ENCODE peak calls at places on chromosome X, in seven cellular contexts. B, K, J, F, A, Y and W are unnamed samples.

GRCh38 chrX:1493317-1493856 is 40.7 kb upstream of the ASMTL start:
- DNase-seq in B (no peak), K (no peak), J (no peak), F (no peak), A (no peak), Y (no peak), W (no peak)

GRCh38 chrX:133794151-133794550 is 191.2 kb downstream of the GPC3 start:
- DNase-seq in B (no peak), K (no peak), J (no peak), F (peak; percentile 7), A (no peak), Y (no peak), W (no peak)

GRCh38 chrX:28133763-28134162 is 152.5 kb upstream of the DCAF8L1 start:
- DNase-seq in B (no peak), K (no peak), J (no peak), F (no peak), A (no peak), Y (no peak), W (no peak)

GRCh38 chrX:147602297-147602696 is 309.4 kb upstream of the FMR1 start:
- DNase-seq in B (no peak), K (peak; percentile 8), J (no peak), F (peak; percentile 3), A (no peak), Y (no peak), W (no peak)

GRCh38 chrX:30217465-30217864 is 2.1 kb downstream of the MAGEB2 start:
- DNase-seq in B (no peak), K (no peak), J (no peak), F (no peak), A (no peak), Y (no peak), W (no peak)

GRCh38 chrX:141469469-141469868 is 115.1 kb downstream of the SPANXA1 start:
- DNase-seq in B (no peak), K (peak; percentile 77), J (no peak), F (no peak), A (no peak), Y (peak; percentile 8), W (no peak)

GRCh38 chrX:48107717-48108116 is 22.7 kb upstream of the SPACA5B start:
- DNase-seq in B (no peak), K (no peak), J (no peak), F (no peak), A (no peak), Y (no peak), W (no peak)

GRCh38 chrX:149374751-149375150 is 130.4 kb downstream of the IDS start:
- DNase-seq in B (no peak), K (peak; percentile 10), J (no peak), F (no peak), A (no peak), Y (no peak), W (no peak)

GRCh38 chrX:75155830-75156525 is at the start of gene ABCB7:
- DNase-seq in B (no peak), K (peak; percentile 75), J (peak; percentile 55), F (peak; percentile 82), A (peak; percentile 66), Y (peak; percentile 83), W (peak; percentile 59)

GRCh38 chrX:151985955-151986354 is 11.5 kb upstream of the GABRE start:
- DNase-seq in B (no peak), K (no peak), J (peak; percentile 56), F (no peak), A (no peak), Y (peak; percentile 63), W (peak; percentile 31)

GRCh38 chrX:18428006-18428405 is 2.6 kb downstream of the CDKL5 start:
- DNase-seq in B (no peak), K (no peak), J (no peak), F (no peak), A (no peak), Y (no peak), W (no peak)

GRCh38 chrX:42934020-42934701 is 156.2 kb upstream of the PPP1R2C start:
- DNase-seq in B (no peak), K (no peak), J (no peak), F (no peak), A (no peak), Y (no peak), W (no peak)

GRCh38 chrX:46979340-46979739 is 67.1 kb downstream of the JADE3 start:
- DNase-seq in B (no peak), K (peak; percentile 71), J (no peak), F (no peak), A (no peak), Y (peak; percentile 78), W (no peak)

GRCh38 chrX:112058255-112058654 is 24.3 kb downstream of the TRPC5 start:
- DNase-seq in B (no peak), K (no peak), J (no peak), F (no peak), A (no peak), Y (peak; percentile 70), W (no peak)

GRCh38 chrX:15758140-15758539 is 20.1 kb downstream of the CA5B start:
- DNase-seq in B (no peak), K (no peak), J (no peak), F (no peak), A (no peak), Y (no peak), W (no peak)

GRCh38 chrX:123833387-123833786 is 26.5 kb upstream of the XIAP start:
- DNase-seq in B (no peak), K (peak; percentile 83), J (peak; percentile 45), F (peak; percentile 38), A (peak; percentile 61), Y (peak; percentile 67), W (peak; percentile 13)

GRCh38 chrX:142244568-142244967 is 39.5 kb upstream of the MAGEC2 start:
- DNase-seq in B (no peak), K (no peak), J (no peak), F (no peak), A (no peak), Y (no peak), W (no peak)

GRCh38 chrX:23228950-23229448 is 105.7 kb upstream of the PTCHD1 start:
- DNase-seq in B (no peak), K (no peak), J (no peak), F (no peak), A (no peak), Y (no peak), W (no peak)

GRCh38 chrX:100685997-100686305 is 42.0 kb downstream of the SRPX2 start:
- DNase-seq in B (no peak), K (no peak), J (no peak), F (no peak), A (no peak), Y (no peak), W (no peak)

GRCh38 chrX:46840946-46841740 is 4.3 kb downstream of the RP2 start:
- DNase-seq in B (no peak), K (no peak), J (no peak), F (no peak), A (no peak), Y (peak; percentile 40), W (peak; percentile 58)

GRCh38 chrX:120791013-120791643 is 84.5 kb downstream of the CT47B1 start:
- DNase-seq in B (no peak), K (peak; percentile 79), J (peak; percentile 33), F (no peak), A (no peak), Y (peak; percentile 79), W (peak; percentile 69)

GRCh38 chrX:69503228-69503834 is 795 bp upstream of the NALF2 start:
- DNase-seq in B (no peak), K (no peak), J (no peak), F (no peak), A (peak; percentile 68), Y (no peak), W (no peak)

GRCh38 chrX:318739-319578 is at the start of gene GTPBP6:
- DNase-seq in B (peak; percentile 100), K (peak; percentile 97), J (peak; percentile 99), F (peak; percentile 100), A (peak; percentile 99), Y (peak; percentile 100), W (peak; percentile 99)

GRCh38 chrX:317424-318067 is 1.1 kb downstream of the GTPBP6 start:
- DNase-seq in B (no peak), K (no peak), J (no peak), F (no peak), A (no peak), Y (no peak), W (no peak)

GRCh38 chrX:318068-318738 is 393 bp downstream of the GTPBP6 start:
- DNase-seq in B (peak; percentile 100), K (peak; percentile 96), J (peak; percentile 99), F (peak; percentile 100), A (peak; percentile 99), Y (peak; percentile 100), W (peak; percentile 96)

GRCh38 chrX:319579-320125 is 1.1 kb upstream of the GTPBP6 start:
- DNase-seq in B (peak; percentile 66), K (no peak), J (peak; percentile 37), F (peak; percentile 35), A (no peak), Y (peak; percentile 16), W (no peak)

GRCh38 chrX:320126-320783 is 1.7 kb upstream of the GTPBP6 start:
- DNase-seq in B (peak; percentile 69), K (peak; percentile 19), J (peak; percentile 39), F (peak; percentile 43), A (peak; percentile 13), Y (peak; percentile 43), W (no peak)
- H3K9me3 ChIP-seq in B (no peaks in the 10 kb centered on the region), K (no peaks in the 10 kb centered on the region), J (no peaks in the 10 kb centered on the region), F (no peaks in the 10 kb centered on the region), A (no peaks in the 10 kb centered on the region), Y (no peaks in the 10 kb centered on the region), W (no peaks in the 10 kb centered on the region)

GRCh38 chrX:41339148-41339547 is 5.2 kb downstream of the DDX3X start:
- DNase-seq in B (no peak), K (no peak), J (no peak), F (no peak), A (no peak), Y (peak; percentile 31), W (no peak)
- H3K4me3 ChIP-seq in B (no peak overlapping the region), K (no peak overlapping the region), J (no peak overlapping the region), F (no peak overlapping the region), A (no peak overlapping the region), Y (peak overlapping the region; percentile 31), W (no peak overlapping the region)

GRCh38 chrX:129980043-129980442 is 2.4 kb upstream of the BCORL1 start:
- DNase-seq in B (no peak), K (no peak), J (no peak), F (peak; percentile 48), A (peak; percentile 30), Y (no peak), W (no peak)

GRCh38 chrX:129981207-129981553 is 1.3 kb upstream of the BCORL1 start:
- DNase-seq in B (no peak), K (no peak), J (no peak), F (no peak), A (no peak), Y (no peak), W (no peak)

GRCh38 chrX:129979207-129979920 is 3.1 kb upstream of the BCORL1 start:
- DNase-seq in B (no peak), K (no peak), J (no peak), F (peak; percentile 51), A (peak; percentile 17), Y (no peak), W (no peak)

GRCh38 chrX:129981752-129982299 is 609 bp upstream of the BCORL1 start:
- DNase-seq in B (no peak), K (no peak), J (no peak), F (no peak), A (no peak), Y (no peak), W (no peak)

GRCh38 chrX:129980540-129981206 is 1.8 kb upstream of the BCORL1 start:
- DNase-seq in B (no peak), K (peak; percentile 15), J (no peak), F (peak; percentile 75), A (peak; percentile 42), Y (peak; percentile 54), W (peak; percentile 57)
- H3K27me3 ChIP-seq in B (no peaks in the 10 kb centered on the region), K (no peaks in the 10 kb centered on the region), J (peaks cover 4% of the 10 kb centered on the region), F (peaks cover 16% of the 10 kb centered on the region), A (peaks cover 12% of the 10 kb centered on the region), Y (no peaks in the 10 kb centered on the region), W (no peaks in the 10 kb centered on the region)

GRCh38 chrX:55754861-55755294 is 37.3 kb downstream of the RRAGB start:
- DNase-seq in B (no peak), K (no peak), J (no peak), F (no peak), A (no peak), Y (no peak), W (no peak)
- H3K9me3 ChIP-seq in B (no peaks in the 10 kb centered on the region), K (no peaks in the 10 kb centered on the region), J (no peaks in the 10 kb centered on the region), F (peaks cover 3% of the 10 kb centered on the region), A (no peaks in the 10 kb centered on the region), Y (no peaks in the 10 kb centered on the region), W (no peaks in the 10 kb centered on the region)